ENCODE peak calls at places on chromosomes 4 and X, in four cellular contexts. O is ovary, F is H1, W is IMR-90. H is an unnamed sample.

GRCh38 chr4:6017030-6017429 is 1.2 kb downstream of the C4orf50 start:
- DNase-seq in O (no peak), W (no peak), F (no peak), H (no peak)

GRCh38 chrX:131762802-131763234 is 218.9 kb downstream of the OR13H1 start:
- DNase-seq in O (peak), F (no peak), W (peak), H (no peak)

GRCh38 chrX:21958888-21959287 is 18.4 kb downstream of the SMS start:
- DNase-seq in W (peak), O (no peak), F (no peak), H (no peak)

GRCh38 chr4:17064959-17065358 is 166.5 kb upstream of the LDB2 start:
- DNase-seq in W (no peak), O (no peak), F (no peak), H (no peak)

GRCh38 chr4:167613381-167613780 is 379.1 kb upstream of the SPOCK3 start:
- DNase-seq in F (no peak), O (no peak), W (no peak), H (no peak)

GRCh38 chr4:80295331-80295730 is 28.9 kb downstream of the FGF5 start:
- DNase-seq in W (no peak), O (no peak), F (no peak), H (no peak)

GRCh38 chr4:144645621-144646522 is at the start of gene HHIP:
- DNase-seq in O (peak), F (peak), W (peak), H (no peak)

GRCh38 chr4:8070751-8071718 is 87.6 kb downstream of the ABLIM2 start:
- DNase-seq in O (no peak), F (no peak), W (no peak), H (no peak)

GRCh38 chr4:182090186-182090585 is 153.0 kb upstream of the TENM3 start:
- DNase-seq in O (no peak), W (no peak), F (no peak), H (no peak)

GRCh38 chr4:41154814-41155177 is 59.5 kb downstream of the APBB2 start:
- DNase-seq in F (no peak), O (no peak), W (no peak), H (no peak)

GRCh38 chr4:170259631-170260153 is 169.9 kb upstream of the AADAT start:
- DNase-seq in O (peak), W (peak), F (peak), H (peak)

GRCh38 chr4:20418865-20419451 is 167.3 kb downstream of the SLIT2 start:
- DNase-seq in W (peak), F (no peak), O (no peak), H (no peak)

GRCh38 chrX:13716455-13716854 is 18.0 kb downstream of the TRAPPC2 start:
- DNase-seq in F (no peak), W (no peak), O (no peak), H (no peak)

GRCh38 chr4:86220137-86220536 is 139.7 kb downstream of the MAPK10 start:
- DNase-seq in O (no peak), W (peak), F (no peak), H (no peak)

GRCh38 chr4:150943831-150944230 is 71.3 kb downstream of the LRBA start:
- DNase-seq in W (no peak), O (no peak), F (no peak), H (no peak)

GRCh38 chrX:63889001-63889400 is 104.0 kb upstream of the ARHGEF9 start:
- DNase-seq in F (no peak), O (no peak), W (peak), H (no peak)

GRCh38 chr4:5758741-5759140 is 47.7 kb downstream of the EVC start:
- DNase-seq in W (peak), F (no peak), O (no peak), H (no peak)

GRCh38 chr4:155954939-155955338 is 1.3 kb upstream of the CTSO start:
- DNase-seq in O (no peak), W (peak), F (no peak), H (no peak)

GRCh38 chrX:5971300-5971699 is 257.4 kb downstream of the NLGN4X start:
- DNase-seq in W (no peak), F (no peak), O (no peak), H (no peak)

GRCh38 chr4:89616382-89616781 is 220.6 kb downstream of the SNCA start:
- DNase-seq in F (no peak), O (no peak), W (no peak), H (no peak)

GRCh38 chrX:53481816-53482485 is 47.8 kb upstream of the HSD17B10 start:
- DNase-seq in W (peak), F (peak), O (no peak), H (no peak)

GRCh38 chrX:134671207-134671750 is 13.0 kb upstream of the PLAC1 start:
- DNase-seq in F (no peak), W (peak), O (no peak), H (no peak)

GRCh38 chr4:74531952-74532794 is 87.2 kb downstream of the AREG start:
- DNase-seq in O (no peak), W (peak), F (no peak), H (no peak)

GRCh38 chr4:158644755-158645154 is 26.9 kb downstream of the C4orf46 start:
- DNase-seq in W (no peak), O (no peak), F (no peak), H (no peak)

GRCh38 chrX:20057479-20057878 is 59.2 kb downstream of the MAP7D2 start:
- DNase-seq in O (no peak), F (no peak), W (no peak), H (no peak)

GRCh38 chr4:99293357-99293756 is 2.6 kb upstream of the ADH1A start:
- DNase-seq in W (no peak), O (no peak), F (no peak), H (no peak)

GRCh38 chr4:148273501-148273986 is 168.7 kb downstream of the NR3C2 start:
- DNase-seq in F (no peak), W (no peak), O (peak), H (no peak)

GRCh38 chr4:76308548-76308947 is 2.0 kb downstream of the STBD1 start:
- DNase-seq in W (no peak), O (peak), F (no peak), H (no peak)
- TF ChIP-seq POLR2A in W (no peak), O (no peak), F (no peak), H (no peak)

DNA sequence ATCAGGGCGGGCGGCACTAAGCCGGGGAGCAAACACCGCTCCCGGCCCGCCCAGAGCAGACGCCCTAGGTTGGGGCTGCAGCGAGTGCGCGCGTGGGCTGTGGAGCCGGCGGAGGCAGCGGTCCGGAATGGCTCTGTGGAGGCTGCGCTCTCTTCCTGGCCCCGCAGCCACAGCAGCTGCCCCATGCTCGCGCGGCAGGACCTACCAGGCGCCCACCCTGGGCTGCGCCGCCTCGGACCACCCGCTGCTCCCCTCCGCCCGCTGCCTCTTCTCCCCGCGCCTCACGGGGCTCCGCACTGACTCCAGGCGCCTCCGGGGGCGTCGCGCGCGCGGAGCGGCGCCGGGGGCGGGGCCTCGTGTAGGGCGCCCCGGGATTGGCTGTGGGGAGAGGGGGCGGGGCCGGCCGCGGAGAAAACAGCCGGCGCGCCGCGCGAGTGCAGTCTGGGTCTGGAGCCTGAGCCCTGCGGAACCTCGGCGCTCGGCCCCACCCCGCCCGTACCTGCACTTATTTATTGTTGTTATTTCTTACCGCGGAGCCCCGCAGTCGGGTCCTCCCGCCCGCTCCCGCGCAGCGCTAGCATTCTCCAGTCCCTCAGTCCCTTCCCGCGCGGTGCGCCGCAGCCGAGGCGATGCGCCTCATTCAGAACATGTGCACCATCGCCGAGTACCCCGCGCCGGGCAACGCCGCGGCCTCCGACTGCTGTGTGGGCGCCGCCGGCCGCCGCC is at the start of gene RASL11B:
- DNase-seq in O (peak), W (peak), F (peak), H (peak)
- TF ChIP-seq CTCF in O (peak), W (no peak), F (no peak), H (no peak)

GRCh38 chr4:185811509-185812364 is at the start of gene SORBS2:
- DNase-seq in W (peak), O (no peak), F (no peak), H (peak)
- TF ChIP-seq POLR2A in W (no peak), O (no peak), F (no peak), H (no peak)

GRCh38 chrX:51336584-51336983 is 4.0 kb downstream of the NUDT10 start:
- DNase-seq in F (no peak), W (peak), O (peak), H (no peak)
- TF ChIP-seq CTCF in F (peak), W (peak), O (peak), H (no peak)